ENCODE peak calls at places on chromosomes 6 and 20, in nine cellular contexts. One of them, this sample, is unnamed.

GRCh38 chr20:46399401-46399800 is 7.0 kb downstream of the ELMO2 start:
- DNase-seq in SJSA1: no peak
- DNase-seq in bronchial epithelial cell: peak; percentile 49
- DNase-seq in upper lobe of right lung: no peak
- DNase-seq in spleen: no peak
- DNase-seq in globus pallidus: no peak
- DNase-seq in activated T-helper 1 cell treated with anti-CD3 and anti-CD28 coated beads, Interleukin-2, amount 50 U/mL, for 16 hours: no peak
- DNase-seq in GM20000: no peak
- DNase-seq in CD4-positive, alpha-beta memory T cell: peak; percentile 48
- DNase-seq in this sample: no peak

GRCh38 chr6:162442675-162443074 is 284.9 kb downstream of the PRKN start:
- DNase-seq in SJSA1: no peak
- DNase-seq in bronchial epithelial cell: no peak
- DNase-seq in upper lobe of right lung: no peak
- DNase-seq in spleen: no peak
- DNase-seq in globus pallidus: peak; percentile 78
- DNase-seq in activated T-helper 1 cell treated with anti-CD3 and anti-CD28 coated beads, Interleukin-2, amount 50 U/mL, for 16 hours: no peak
- DNase-seq in GM20000: no peak
- DNase-seq in CD4-positive, alpha-beta memory T cell: no peak
- DNase-seq in this sample: no peak

GRCh38 chr6:170443151-170443662 is 109.9 kb downstream of the PSMB1 start:
- DNase-seq in SJSA1: no peak
- DNase-seq in bronchial epithelial cell: no peak
- DNase-seq in upper lobe of right lung: peak; percentile 52
- DNase-seq in spleen: peak; percentile 38
- DNase-seq in globus pallidus: no peak
- DNase-seq in activated T-helper 1 cell treated with anti-CD3 and anti-CD28 coated beads, Interleukin-2, amount 50 U/mL, for 16 hours: no peak
- DNase-seq in GM20000: no peak
- DNase-seq in CD4-positive, alpha-beta memory T cell: no peak
- DNase-seq in this sample: no peak

GRCh38 chr20:41532935-41533334 is 85.2 kb downstream of the CHD6 start:
- DNase-seq in SJSA1: no peak
- DNase-seq in bronchial epithelial cell: no peak
- DNase-seq in upper lobe of right lung: no peak
- DNase-seq in spleen: no peak
- DNase-seq in globus pallidus: no peak
- DNase-seq in activated T-helper 1 cell treated with anti-CD3 and anti-CD28 coated beads, Interleukin-2, amount 50 U/mL, for 16 hours: no peak
- DNase-seq in GM20000: no peak
- DNase-seq in CD4-positive, alpha-beta memory T cell: no peak
- DNase-seq in this sample: no peak

GRCh38 chr6:157514659-157515496 is 133.9 kb downstream of the ZDHHC14 start:
- DNase-seq in SJSA1: peak; percentile 55
- DNase-seq in bronchial epithelial cell: peak; percentile 46
- DNase-seq in upper lobe of right lung: no peak
- DNase-seq in spleen: no peak
- DNase-seq in globus pallidus: no peak
- DNase-seq in activated T-helper 1 cell treated with anti-CD3 and anti-CD28 coated beads, Interleukin-2, amount 50 U/mL, for 16 hours: no peak
- DNase-seq in GM20000: no peak
- DNase-seq in CD4-positive, alpha-beta memory T cell: no peak
- DNase-seq in this sample: no peak

GRCh38 chr6:135423649-135424128 is 73.9 kb downstream of the AHI1 start:
- DNase-seq in SJSA1: peak; percentile 10
- DNase-seq in bronchial epithelial cell: peak; percentile 54
- DNase-seq in upper lobe of right lung: no peak
- DNase-seq in spleen: no peak
- DNase-seq in globus pallidus: no peak
- DNase-seq in activated T-helper 1 cell treated with anti-CD3 and anti-CD28 coated beads, Interleukin-2, amount 50 U/mL, for 16 hours: no peak
- DNase-seq in GM20000: peak; percentile 43
- DNase-seq in CD4-positive, alpha-beta memory T cell: no peak
- DNase-seq in this sample: peak; percentile 44

GRCh38 chr20:8215516-8215915 is 83.5 kb downstream of the PLCB1 start:
- DNase-seq in SJSA1: no peak
- DNase-seq in bronchial epithelial cell: no peak
- DNase-seq in upper lobe of right lung: no peak
- DNase-seq in spleen: no peak
- DNase-seq in globus pallidus: no peak
- DNase-seq in activated T-helper 1 cell treated with anti-CD3 and anti-CD28 coated beads, Interleukin-2, amount 50 U/mL, for 16 hours: no peak
- DNase-seq in GM20000: no peak
- DNase-seq in CD4-positive, alpha-beta memory T cell: no peak
- DNase-seq in this sample: no peak

GRCh38 chr6:73394577-73395354 is at the start of gene DDX43:
- DNase-seq in SJSA1: no peak
- DNase-seq in bronchial epithelial cell: peak; percentile 15
- DNase-seq in upper lobe of right lung: peak; percentile 87
- DNase-seq in spleen: peak; percentile 84
- DNase-seq in globus pallidus: no peak
- DNase-seq in activated T-helper 1 cell treated with anti-CD3 and anti-CD28 coated beads, Interleukin-2, amount 50 U/mL, for 16 hours: no peak
- DNase-seq in GM20000: no peak
- DNase-seq in CD4-positive, alpha-beta memory T cell: peak; percentile 47
- DNase-seq in this sample: no peak

GRCh38 chr20:41005361-41005729 is 23.3 kb upstream of the TOP1 start:
- DNase-seq in SJSA1: peak; percentile 78
- DNase-seq in bronchial epithelial cell: peak; percentile 95
- DNase-seq in upper lobe of right lung: peak; percentile 86
- DNase-seq in spleen: no peak
- DNase-seq in globus pallidus: no peak
- DNase-seq in activated T-helper 1 cell treated with anti-CD3 and anti-CD28 coated beads, Interleukin-2, amount 50 U/mL, for 16 hours: no peak
- DNase-seq in GM20000: no peak
- DNase-seq in CD4-positive, alpha-beta memory T cell: no peak
- DNase-seq in this sample: no peak

GRCh38 chr20:48275325-48275724 is 490.0 kb upstream of the SULF2 start:
- DNase-seq in SJSA1: no peak
- DNase-seq in bronchial epithelial cell: no peak
- DNase-seq in upper lobe of right lung: no peak
- DNase-seq in spleen: no peak
- DNase-seq in globus pallidus: no peak
- DNase-seq in activated T-helper 1 cell treated with anti-CD3 and anti-CD28 coated beads, Interleukin-2, amount 50 U/mL, for 16 hours: no peak
- DNase-seq in GM20000: no peak
- DNase-seq in CD4-positive, alpha-beta memory T cell: no peak
- DNase-seq in this sample: no peak